ENCODE peak calls at places on chromosomes 4 and X, in four cellular contexts. E is cardiac muscle cell, L is ecto neural progenitor cell, R is GOT3. M is an unnamed sample.

GRCh38 chrX:49072712-49073095 is 1.1 kb downstream of the PRAF2 start:
- DNase-seq in E (no peak), L (no peak), R (no peak), M (no peak)

GRCh38 chr4:87557348-87557747 is 28.2 kb upstream of the SPARCL1 start:
- DNase-seq in E (no peak), L (no peak), R (no peak), M (no peak)

GRCh38 chr4:4719446-4719845 is 140.0 kb upstream of the MSX1 start:
- DNase-seq in E (no peak), L (no peak), R (no peak), M (no peak)

GRCh38 chrX:63743596-63743995 is 41.4 kb downstream of the ARHGEF9 start:
- DNase-seq in E (no peak), L (no peak), R (no peak), M (no peak)

GRCh38 chr4:15470149-15470520 is 453 bp downstream of the CC2D2A start:
- DNase-seq in E (peak), L (no peak), R (no peak), M (no peak)

GRCh38 chr4:2286904-2287593 is 25.1 kb upstream of the MXD4 start:
- DNase-seq in E (peak), L (no peak), R (no peak), M (no peak)

GRCh38 chr4:10346023-10346422 is 111.2 kb downstream of the ZNF518B start:
- DNase-seq in E (peak), L (no peak), R (no peak), M (peak)

GRCh38 chr4:86036729-86037128 is 323.1 kb downstream of the MAPK10 start:
- DNase-seq in E (peak), L (no peak), R (no peak), M (no peak)

GRCh38 chrX:16617382-16617781 is 32.6 kb upstream of the S100G start:
- DNase-seq in E (no peak), L (no peak), R (no peak), M (no peak)

GRCh38 chrX:116417968-116418367 is 18.4 kb upstream of the SLC6A14 start:
- DNase-seq in E (peak), L (no peak), R (no peak), M (no peak)

GRCh38 chr4:94680131-94680862 is 77.5 kb upstream of the BMPR1B start:
- DNase-seq in E (no peak), L (no peak), R (no peak), M (no peak)

GRCh38 chr4:6549890-6550620 is 24.9 kb upstream of the MAN2B2 start:
- DNase-seq in E (no peak), L (no peak), R (no peak), M (no peak)

GRCh38 chrX:65596270-65596669 is 61.7 kb upstream of the LAS1L start:
- DNase-seq in E (peak), L (no peak), R (no peak), M (no peak)

GRCh38 chr4:108834167-108834566 is 71.3 kb upstream of the ETNPPL start:
- DNase-seq in E (peak), L (no peak), R (no peak), M (peak)

GRCh38 chr4:43374352-43374751 is 481.8 kb downstream of the GRXCR1 start:
- DNase-seq in E (no peak), L (no peak), R (no peak), M (no peak)

GRCh38 chr4:113481820-113482219 is 279.7 kb downstream of the CAMK2D start:
- DNase-seq in E (no peak), L (no peak), R (no peak), M (no peak)

GRCh38 chr4:87901426-87901825 is 68.7 kb downstream of the MEPE start:
- DNase-seq in E (peak), L (no peak), R (no peak), M (no peak)

GRCh38 chr4:103996637-103997036 is 276.9 kb upstream of the TACR3 start:
- DNase-seq in E (peak), L (peak), R (no peak), M (peak)

GRCh38 chr4:13888112-13888511 is 260.6 kb upstream of the BOD1L1 start:
- DNase-seq in E (peak), L (no peak), R (no peak), M (no peak)

GRCh38 chr4:15414601-15415091 is 13.2 kb upstream of the C1QTNF7 start:
- DNase-seq in E (peak), L (no peak), R (no peak), M (no peak)

GRCh38 chrX:7987160-7987992 is 60.2 kb upstream of the PNPLA4 start:
- DNase-seq in E (no peak), L (no peak), R (no peak), M (no peak)

GRCh38 chr4:105871997-105872396 is 23.3 kb upstream of the NPNT start:
- DNase-seq in E (no peak), L (no peak), R (no peak), M (no peak)

GRCh38 chrX:12912786-12913185 is 6.4 kb downstream of the TLR8 start:
- DNase-seq in E (no peak), L (no peak), R (no peak), M (no peak)

GRCh38 chr4:98659741-98660507 is 1.5 kb upstream of the TSPAN5 start:
- DNase-seq in E (peak), L (no peak), R (no peak), M (no peak)

GRCh38 chr4:161350946-161351345 is 812.9 kb downstream of the FSTL5 start:
- DNase-seq in E (no peak), L (no peak), R (no peak), M (no peak)

GRCh38 chr4:3271131-3271530 is 21.7 kb upstream of the RGS12 start:
- DNase-seq in E (no peak), L (no peak), R (no peak), M (no peak)

GRCh38 chrX:80432863-80433262 is 12.6 kb downstream of the TENT5D start:
- DNase-seq in E (peak), L (no peak), R (no peak), M (no peak)

GRCh38 chr4:118773082-118773792 is 62.7 kb downstream of the SEC24D start:
- DNase-seq in E (no peak), L (no peak), R (no peak), M (no peak)

GRCh38 chr4:163048447-163048846 is 118.2 kb downstream of the NAF1 start:
- DNase-seq in E (peak), L (no peak), R (no peak), M (no peak)

GRCh38 chrX:155259752-155260151 is 4.5 kb downstream of the RAB39B start:
- DNase-seq in E (no peak), L (no peak), R (no peak), M (no peak)

GRCh38 chr4:145808021-145808650 is 128.2 kb downstream of the C4orf51 start:
- DNase-seq in E (peak), L (no peak), R (no peak), M (peak)